ENCODE peak calls at places on chromosomes 12 and 14, in six cellular contexts. B is HepG2, N is pancreas, R is uterus, O is lower lobe of right lung, A is left ventricle myocardium inferior. Q is an unnamed sample. For H3K27me3, the result is how much of the 10 kb centered on the place peaks cover.

GRCh38 chr12:94644141-94644575 is 6.2 kb downstream of the TMCC3 start:
- DNase-seq in R (no peak), O (peak), A (no peak), N (no peak), B (no peak), Q (no peak)

GRCh38 chr14:77603654-77604270 is 12.7 kb downstream of the SPTLC2 start:
- DNase-seq in N (no peak), R (no peak), O (no peak), B (peak), A (peak), Q (no peak)

GRCh38 chr14:32491413-32492016 is 162.4 kb downstream of the AKAP6 start:
- DNase-seq in O (no peak), A (no peak), N (no peak), B (no peak), R (no peak), Q (no peak)

GRCh38 chr12:41220931-41221330 is 32.8 kb downstream of the PDZRN4 start:
- DNase-seq in N (no peak), B (no peak), O (no peak), A (no peak), R (no peak), Q (no peak)

GRCh38 chr12:121570467-121571283 is 10.1 kb downstream of the KDM2B start:
- DNase-seq in R (no peak), B (no peak), O (no peak), A (no peak), N (no peak), Q (no peak)

GRCh38 chr12:132444957-132445883 is 44.7 kb upstream of the FBRSL1 start:
- DNase-seq in O (peak), B (no peak), N (peak), A (peak), R (no peak), Q (no peak)

GRCh38 chr14:97218713-97219355 is 421.7 kb downstream of the VRK1 start:
- DNase-seq in O (no peak), N (no peak), R (no peak), B (no peak), A (no peak), Q (no peak)

GRCh38 chr12:25213338-25213737 is 18.3 kb downstream of the ETFRF1 start:
- DNase-seq in R (no peak), B (no peak), N (no peak), A (no peak), O (no peak), Q (no peak)

GRCh38 chr12:94942663-94943062 is 60.8 kb downstream of the NDUFA12 start:
- DNase-seq in O (no peak), B (no peak), R (no peak), N (no peak), A (no peak), Q (no peak)

GRCh38 chr14:68790656-68791077 is 2.2 kb downstream of the ZFP36L1 start:
- DNase-seq in B (no peak), R (no peak), O (no peak), A (no peak), N (no peak), Q (no peak)

GRCh38 chr14:99564903-99565259 is 39.1 kb downstream of the CCDC85C start:
- DNase-seq in O (no peak), R (no peak), A (no peak), N (peak), B (no peak), Q (no peak)

GRCh38 chr12:62256408-62257079 is 3.7 kb upstream of the USP15 start:
- DNase-seq in A (no peak), R (no peak), O (no peak), B (no peak), N (no peak), Q (no peak)

GRCh38 chr14:95299271-95299670 is 20.4 kb downstream of the CLMN start:
- DNase-seq in O (no peak), B (no peak), A (no peak), N (no peak), R (no peak), Q (no peak)

GRCh38 chr12:24069532-24070395 is 120.3 kb upstream of the SOX5 start:
- DNase-seq in R (no peak), B (peak), A (no peak), N (no peak), O (no peak), Q (no peak)

GRCh38 chr12:4454315-4454860 is 8.8 kb upstream of the FGF6 start:
- DNase-seq in A (no peak), N (no peak), O (no peak), R (no peak), B (no peak), Q (no peak)

GRCh38 chr14:26319139-26319864 is 278.5 kb downstream of the NOVA1 start:
- DNase-seq in N (no peak), A (no peak), O (no peak), R (no peak), B (no peak), Q (no peak)

GRCh38 chr12:74412607-74413230 is 124.9 kb upstream of the ATXN7L3B start:
- DNase-seq in O (no peak), N (no peak), A (no peak), R (no peak), B (peak), Q (no peak)

GRCh38 chr14:20774258-20774657 is 6.1 kb downstream of the EDDM3B start:
- DNase-seq in O (no peak), A (no peak), N (no peak), R (no peak), B (no peak), Q (no peak)
- H3K4me3 ChIP-seq in O (no peak), A (no peak), N (no peak), R (no peak), B (no peak), Q (no peak)

DNA sequence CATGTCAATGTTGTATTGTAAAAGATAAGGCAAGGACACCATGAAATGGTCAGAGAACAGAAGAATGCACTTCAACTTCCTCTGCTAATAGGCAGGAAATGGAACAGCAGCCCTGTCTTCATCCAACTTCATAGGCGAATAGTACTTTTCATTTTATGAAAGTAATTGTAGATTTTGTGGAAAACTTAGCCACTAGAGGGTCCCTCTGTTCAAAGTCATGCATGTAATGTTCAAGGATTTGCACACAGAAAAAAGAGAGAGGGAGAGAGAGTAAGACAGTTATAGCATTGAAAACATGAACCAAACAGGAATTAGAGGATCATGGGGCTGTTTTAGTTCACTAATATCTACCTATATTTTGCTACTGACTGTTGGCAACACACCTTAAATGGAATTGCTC is 172.2 kb downstream of the FLRT2 start:
- DNase-seq in A (no peak), R (no peak), B (no peak), N (no peak), O (no peak), Q (no peak)
- TF ChIP-seq CTCF in A (no peak), R (no peak), B (no peak), N (no peak), O (no peak), Q (no peak)

GRCh38 chr12:6768385-6769002 is 2.3 kb downstream of the PTMS start:
- DNase-seq in N (no peak), O (no peak), R (no peak), B (no peak), A (no peak), Q (no peak)

GRCh38 chr12:6769681-6770080 is 2.6 kb upstream of the LAG3 start:
- DNase-seq in N (no peak), B (no peak), A (no peak), O (no peak), R (no peak), Q (no peak)

GRCh38 chr12:6770094-6770493 is 2.2 kb upstream of the LAG3 start:
- DNase-seq in B (no peak), N (no peak), R (no peak), O (no peak), A (no peak), Q (no peak)

GRCh38 chr12:6767592-6768384 is 1.6 kb downstream of the PTMS start:
- DNase-seq in R (no peak), A (no peak), N (no peak), O (no peak), B (peak), Q (no peak)

GRCh38 chr12:6769003-6769389 is 2.8 kb downstream of the PTMS start:
- DNase-seq in N (no peak), R (peak), B (no peak), O (no peak), A (peak), Q (no peak)
- H3K27me3 ChIP-seq in N (under half), R (under half), B (under half), O (under half), A (under half), Q (under half)

DNA sequence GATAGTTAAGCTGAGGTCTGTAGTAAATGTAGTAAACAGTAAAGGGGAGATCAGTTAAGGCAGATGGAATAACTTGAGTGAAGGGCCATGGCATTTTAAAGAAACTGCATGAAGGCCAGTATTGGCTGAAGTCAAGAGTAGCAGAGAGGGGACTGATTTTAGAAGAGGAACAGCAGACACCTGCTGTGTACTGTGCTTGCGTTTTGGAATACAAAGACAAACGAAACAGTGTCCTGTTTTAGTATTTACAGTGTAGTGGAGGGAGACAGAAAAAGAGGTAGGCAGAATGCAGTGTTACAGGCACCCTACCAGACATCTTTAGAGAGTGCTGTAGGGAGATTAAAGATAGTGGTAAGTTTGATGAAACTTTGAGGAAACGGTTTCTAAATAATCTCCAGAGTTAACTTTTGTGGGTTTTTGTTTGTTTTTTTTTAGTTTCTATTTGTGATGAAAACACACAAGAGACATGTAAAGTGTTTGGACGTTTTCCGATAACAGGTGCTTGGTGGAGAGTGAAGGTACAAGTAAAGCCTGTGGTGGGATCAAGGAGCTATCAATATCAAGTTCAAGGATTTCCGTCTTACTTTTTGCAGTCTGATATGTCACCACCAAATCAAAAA is 2.1 kb downstream of the HELB start:
- DNase-seq in O (no peak), A (no peak), N (no peak), B (no peak), R (no peak), Q (no peak)
- H3K4me3 ChIP-seq in O (peak), A (no peak), N (no peak), B (no peak), R (no peak), Q (no peak)

Q was measured in BJ.